ENCODE peak calls at places on chromosomes 7 and 10, in four cellular contexts. E is ACHN; I is activated CD4-positive, alpha-beta T cell treated with anti-CD3 and anti-CD28 coated beads, Interleukin-2, amount 50 U/mL, for 24 hours; N is endothelial cell. F is an unnamed sample.

GRCh38 chr7:101558742-101559325 is 70.3 kb downstream of the MYL10 start:
- DNase-seq in I (no peak), N (no peak), E (peak), F (no peak)

GRCh38 chr7:3605222-3605621 is 304.2 kb downstream of the SDK1 start:
- DNase-seq in I (no peak), E (no peak), N (no peak), F (no peak)

GRCh38 chr10:134205-134742 is 981 bp upstream of the ZMYND11 start:
- DNase-seq in E (peak), N (no peak), I (peak), F (no peak)

GRCh38 chr10:68074404-68074774 is 694 bp downstream of the HERC4 start:
- DNase-seq in N (no peak), I (no peak), E (no peak), F (no peak)

GRCh38 chr7:80453699-80454340 is 58.0 kb downstream of the GNAT3 start:
- DNase-seq in I (no peak), N (no peak), E (peak), F (no peak)

GRCh38 chr7:158734861-158735260 is 30.3 kb upstream of the NCAPG2 start:
- DNase-seq in I (no peak), E (no peak), N (no peak), F (no peak)

GRCh38 chr10:12162927-12163326 is 32.8 kb downstream of the NUDT5 start:
- DNase-seq in I (no peak), N (no peak), E (no peak), F (no peak)

GRCh38 chr7:90222811-90223725 is 11.5 kb downstream of the STEAP2 start:
- DNase-seq in E (no peak), N (no peak), I (no peak), F (no peak)

GRCh38 chr10:47326306-47326926 is 4.2 kb downstream of the GDF2 start:
- DNase-seq in N (no peak), I (no peak), E (no peak), F (no peak)

GRCh38 chr7:5452470-5452899 is 28.9 kb upstream of the TNRC18 start:
- DNase-seq in I (no peak), N (no peak), E (no peak), F (no peak)

F was measured in D721Med.